ENCODE peak calls at places on chromosome 22, in eight cellular contexts. F, C, R, I, D, O, Z and P are unnamed samples.

GRCh38 chr22:38346506-38346905 is 29.3 kb upstream of the CSNK1E start:
- DNase-seq in F (no peak), C (no peak), R (no peak), I (no peak), D (no peak), O (no peak), Z (peak; percentile 37), P (no peak)

GRCh38 chr22:23184764-23185113 is 4.4 kb downstream of the BCR start:
- DNase-seq in F (no peak), C (no peak), R (no peak), I (no peak), D (no peak), O (no peak), Z (no peak), P (no peak)

GRCh38 chr22:19855504-19856409 is 1.1 kb upstream of the GNB1L start:
- DNase-seq in F (peak; percentile 57), C (peak; percentile 58), R (no peak), I (peak; percentile 86), D (peak; percentile 53), O (peak; percentile 47), Z (peak; percentile 56), P (peak; percentile 59)

GRCh38 chr22:19884161-19884953 is 29.7 kb upstream of the GNB1L start:
- DNase-seq in F (no peak), C (no peak), R (no peak), I (no peak), D (no peak), O (no peak), Z (no peak), P (no peak)

GRCh38 chr22:25487508-25487907 is 77.0 kb upstream of the GRK3 start:
- DNase-seq in F (no peak), C (no peak), R (no peak), I (no peak), D (no peak), O (no peak), Z (no peak), P (no peak)

GRCh38 chr22:21937821-21938070 is 14.9 kb downstream of the PPM1F start:
- DNase-seq in F (no peak), C (no peak), R (peak; percentile 95), I (no peak), D (no peak), O (no peak), Z (no peak), P (no peak)

GRCh38 chr22:31055322-31056159 is 25.6 kb upstream of the SMTN start:
- DNase-seq in F (peak; percentile 4), C (peak; percentile 45), R (peak; percentile 94), I (peak; percentile 68), D (no peak), O (no peak), Z (no peak), P (peak; percentile 97)

GRCh38 chr22:46797355-46797754 is 34.9 kb downstream of the TBC1D22A start:
- DNase-seq in F (no peak), C (no peak), R (peak; percentile 11), I (peak; percentile 76), D (no peak), O (no peak), Z (no peak), P (no peak)

GRCh38 chr22:35995772-35996171 is 32.9 kb downstream of the RBFOX2 start:
- DNase-seq in F (no peak), C (no peak), R (peak; percentile 90), I (no peak), D (no peak), O (no peak), Z (no peak), P (no peak)

GRCh38 chr22:43213962-43214361 is 27.0 kb upstream of the TTLL12 start:
- DNase-seq in F (no peak), C (no peak), R (no peak), I (no peak), D (no peak), O (no peak), Z (no peak), P (no peak)

GRCh38 chr22:29071261-29072045 is 1.4 kb upstream of the KREMEN1 start:
- DNase-seq in F (peak; percentile 54), C (peak; percentile 72), R (no peak), I (no peak), D (no peak), O (peak; percentile 12), Z (no peak), P (no peak)

GRCh38 chr22:33853200-33854097 is 66.8 kb downstream of the LARGE1 start:
- DNase-seq in F (peak; percentile 59), C (peak; percentile 51), R (peak; percentile 59), I (peak; percentile 77), D (no peak), O (no peak), Z (no peak), P (no peak)

GRCh38 chr22:22479999-22480532 is 28.5 kb downstream of the ZNF280B start:
- DNase-seq in F (no peak), C (no peak), R (no peak), I (no peak), D (no peak), O (no peak), Z (no peak), P (no peak)

GRCh38 chr22:21964234-21964633 is 11.6 kb upstream of the PPM1F start:
- DNase-seq in F (no peak), C (no peak), R (no peak), I (no peak), D (no peak), O (no peak), Z (no peak), P (no peak)

GRCh38 chr22:49260681-49261580 is 566.7 kb downstream of the BRD1 start:
- DNase-seq in F (no peak), C (no peak), R (no peak), I (no peak), D (no peak), O (no peak), Z (no peak), P (no peak)

GRCh38 chr22:48629631-48630443 is 1197.8 kb downstream of the BRD1 start:
- DNase-seq in F (no peak), C (no peak), R (no peak), I (no peak), D (no peak), O (no peak), Z (no peak), P (no peak)

GRCh38 chr22:42156121-42156520 is 25.5 kb upstream of the CYP2D6 start:
- DNase-seq in F (no peak), C (no peak), R (no peak), I (no peak), D (no peak), O (no peak), Z (no peak), P (no peak)

GRCh38 chr22:26606611-26607010 is 11.2 kb downstream of the CRYBB1 start:
- DNase-seq in F (no peak), C (no peak), R (peak; percentile 72), I (no peak), D (no peak), O (no peak), Z (no peak), P (no peak)

GRCh38 chr22:17137226-17137625 is 16.1 kb upstream of the TMEM121B start:
- DNase-seq in F (no peak), C (no peak), R (no peak), I (no peak), D (no peak), O (no peak), Z (no peak), P (no peak)

GRCh38 chr22:31650391-31650790 is 11.6 kb downstream of the PISD start:
- DNase-seq in F (no peak), C (no peak), R (peak; percentile 63), I (no peak), D (no peak), O (no peak), Z (no peak), P (no peak)

GRCh38 chr22:47914481-47915097 is 1152.1 kb downstream of the TBC1D22A start:
- DNase-seq in F (no peak), C (no peak), R (no peak), I (peak; percentile 67), D (no peak), O (no peak), Z (no peak), P (no peak)

GRCh38 chr22:33438273-33438672 is 380.1 kb upstream of the SYN3 start:
- DNase-seq in F (peak; percentile 15), C (no peak), R (peak; percentile 73), I (no peak), D (no peak), O (no peak), Z (no peak), P (no peak)

GRCh38 chr22:41405588-41405987 is 23.8 kb downstream of the TEF start:
- DNase-seq in F (no peak), C (no peak), R (no peak), I (no peak), D (no peak), O (peak; percentile 24), Z (no peak), P (no peak)

GRCh38 chr22:46348099-46348695 is 12.7 kb downstream of the TRMU start:
- DNase-seq in F (no peak), C (no peak), R (no peak), I (no peak), D (no peak), O (no peak), Z (peak; percentile 18), P (no peak)

GRCh38 chr22:46931414-46931813 is 169.0 kb downstream of the TBC1D22A start:
- DNase-seq in F (no peak), C (no peak), R (peak; percentile 5), I (peak; percentile 66), D (no peak), O (no peak), Z (no peak), P (no peak)

GRCh38 chr22:33000342-33001280 is 57.6 kb downstream of the SYN3 start:
- DNase-seq in F (peak; percentile 69), C (peak; percentile 88), R (peak; percentile 30), I (peak; percentile 74), D (no peak), O (peak; percentile 21), Z (no peak), P (peak; percentile 7)

GRCh38 chr22:48520888-48521600 is 1306.6 kb downstream of the BRD1 start:
- DNase-seq in F (no peak), C (no peak), R (no peak), I (peak; percentile 33), D (no peak), O (no peak), Z (no peak), P (no peak)

GRCh38 chr22:35399114-35399677 is 744 bp upstream of the MCM5 start:
- DNase-seq in F (no peak), C (peak; percentile 45), R (no peak), I (no peak), D (no peak), O (no peak), Z (no peak), P (peak; percentile 14)

GRCh38 chr22:49566141-49566541 is 261.5 kb downstream of the BRD1 start:
- DNase-seq in F (no peak), C (peak; percentile 15), R (no peak), I (no peak), D (no peak), O (no peak), Z (no peak), P (no peak)

GRCh38 chr22:44408227-44409192 is 89.5 kb downstream of the RTL6 start:
- DNase-seq in F (no peak), C (peak; percentile 17), R (no peak), I (no peak), D (no peak), O (no peak), Z (peak; percentile 10), P (no peak)